ENCODE peak calls at places on chromosomes 6 and 20, in seven cellular contexts. One of them, this sample, is unnamed.

GRCh38 chr20:25042531-25043498 is 15.1 kb downstream of the ACSS1 start:
- DNase-seq in pons: peak; percentile 57
- DNase-seq in psoas muscle: peak; percentile 77
- DNase-seq in left cardiac atrium: peak; percentile 59
- DNase-seq in NCI-H1105: no peak
- DNase-seq in EL: no peak
- DNase-seq in foreskin keratinocyte: no peak
- DNase-seq in this sample: no peak

GRCh38 chr6:2021713-2022125 is 223.7 kb downstream of the GMDS start:
- DNase-seq in pons: peak; percentile 65
- DNase-seq in psoas muscle: peak; percentile 81
- DNase-seq in left cardiac atrium: peak; percentile 81
- DNase-seq in NCI-H1105: peak; percentile 94
- DNase-seq in EL: peak; percentile 62
- DNase-seq in foreskin keratinocyte: peak; percentile 53
- DNase-seq in this sample: no peak

GRCh38 chr6:165917576-165917975 is 250.1 kb downstream of the TBXT start:
- DNase-seq in pons: no peak
- DNase-seq in psoas muscle: no peak
- DNase-seq in left cardiac atrium: no peak
- DNase-seq in NCI-H1105: no peak
- DNase-seq in EL: no peak
- DNase-seq in foreskin keratinocyte: no peak
- DNase-seq in this sample: no peak

GRCh38 chr6:3277851-3278416 is 19.2 kb downstream of the PSMG4 start:
- DNase-seq in pons: no peak
- DNase-seq in psoas muscle: no peak
- DNase-seq in left cardiac atrium: no peak
- DNase-seq in NCI-H1105: no peak
- DNase-seq in EL: no peak
- DNase-seq in foreskin keratinocyte: no peak
- DNase-seq in this sample: no peak

GRCh38 chr6:30483677-30484279 is 5.5 kb upstream of the HLA-E start:
- DNase-seq in pons: peak; percentile 83
- DNase-seq in psoas muscle: no peak
- DNase-seq in left cardiac atrium: no peak
- DNase-seq in NCI-H1105: no peak
- DNase-seq in EL: peak; percentile 74
- DNase-seq in foreskin keratinocyte: no peak
- DNase-seq in this sample: no peak

GRCh38 chr6:48994811-48995210 is 468.2 kb downstream of the MMUT start:
- DNase-seq in pons: no peak
- DNase-seq in psoas muscle: no peak
- DNase-seq in left cardiac atrium: no peak
- DNase-seq in NCI-H1105: no peak
- DNase-seq in EL: no peak
- DNase-seq in foreskin keratinocyte: no peak
- DNase-seq in this sample: no peak

GRCh38 chr6:27752038-27752885 is 159.9 kb downstream of the OR2B2 start:
- DNase-seq in pons: peak; percentile 89
- DNase-seq in psoas muscle: peak; percentile 62
- DNase-seq in left cardiac atrium: peak; percentile 42
- DNase-seq in NCI-H1105: peak; percentile 81
- DNase-seq in EL: peak; percentile 84
- DNase-seq in foreskin keratinocyte: peak; percentile 71
- DNase-seq in this sample: peak; percentile 9

GRCh38 chr20:49925901-49926454 is 10.2 kb upstream of the RNF114 start:
- DNase-seq in pons: no peak
- DNase-seq in psoas muscle: no peak
- DNase-seq in left cardiac atrium: no peak
- DNase-seq in NCI-H1105: no peak
- DNase-seq in EL: no peak
- DNase-seq in foreskin keratinocyte: no peak
- DNase-seq in this sample: no peak

GRCh38 chr6:113495521-113495920 is 361.6 kb upstream of the MARCKS start:
- DNase-seq in pons: no peak
- DNase-seq in psoas muscle: no peak
- DNase-seq in left cardiac atrium: no peak
- DNase-seq in NCI-H1105: no peak
- DNase-seq in EL: peak; percentile 86
- DNase-seq in foreskin keratinocyte: peak; percentile 56
- DNase-seq in this sample: no peak

GRCh38 chr6:89506716-89507597 is 74.0 kb downstream of the ANKRD6 start:
- DNase-seq in pons: no peak
- DNase-seq in psoas muscle: no peak
- DNase-seq in left cardiac atrium: no peak
- DNase-seq in NCI-H1105: no peak
- DNase-seq in EL: no peak
- DNase-seq in foreskin keratinocyte: no peak
- DNase-seq in this sample: no peak

GRCh38 chr20:54662064-54662463 is 186.7 kb downstream of the DOK5 start:
- DNase-seq in pons: no peak
- DNase-seq in psoas muscle: no peak
- DNase-seq in left cardiac atrium: no peak
- DNase-seq in NCI-H1105: no peak
- DNase-seq in EL: no peak
- DNase-seq in foreskin keratinocyte: no peak
- DNase-seq in this sample: no peak

This sample was measured in hypothalamus.